ENCODE peak calls at places on chromosomes 1 and 21, in nine cellular contexts. Q is adrenal gland, E is endothelial cell of umbilical vein, Y is breast epithelium, J is K562, Z is HCT116, K is gastrocnemius medialis, P is body of pancreas, R is prostate gland. S is an unnamed sample. For H3K36me3, the result is how much of the 10 kb centered on the place peaks cover.

GRCh38 chr1:78426398-78426797 is 64.4 kb upstream of the PTGFR start:
- DNase-seq in Q (no peak), E (no peak), Y (no peak), J (no peak), Z (no peak), K (no peak), P (no peak), R (no peak), S (no peak)

GRCh38 chr1:5757177-5757820 is 234.9 kb downstream of the NPHP4 start:
- DNase-seq in Q (no peak), E (no peak), Y (no peak), J (no peak), Z (no peak), K (no peak), P (no peak), R (no peak), S (no peak)

GRCh38 chr1:201565771-201566528 is 27.0 kb downstream of the NAV1 start:
- DNase-seq in Q (no peak), E (no peak), Y (no peak), J (no peak), Z (no peak), K (no peak), P (no peak), R (no peak), S (no peak)

GRCh38 chr1:39895096-39895495 is 6.6 kb downstream of the MYCL start:
- DNase-seq in Q (no peak), E (no peak), Y (peak), J (no peak), Z (no peak), K (no peak), P (no peak), R (peak), S (no peak)

GRCh38 chr21:33418686-33419085 is 15.5 kb downstream of the IFNGR2 start:
- DNase-seq in Q (peak), E (peak), Y (peak), J (no peak), Z (no peak), K (peak), P (no peak), R (peak), S (peak)

GRCh38 chr1:150015733-150016132 is 5.2 kb upstream of the OTUD7B start:
- DNase-seq in Q (no peak), E (no peak), Y (peak), J (no peak), Z (no peak), K (no peak), P (no peak), R (no peak), S (no peak)

GRCh38 chr1:47023268-47024137 is at the start of gene CYP4X1:
- DNase-seq in Q (peak), E (peak), Y (no peak), J (no peak), Z (no peak), K (peak), P (peak), R (peak), S (peak)

GRCh38 chr1:56032276-56032675 is 547.1 kb downstream of the PLPP3 start:
- DNase-seq in Q (no peak), E (no peak), Y (no peak), J (no peak), Z (no peak), K (no peak), P (no peak), R (no peak), S (no peak)

GRCh38 chr21:26067836-26068401 is 102.7 kb downstream of the APP start:
- DNase-seq in Q (no peak), E (peak), Y (no peak), J (no peak), Z (no peak), K (no peak), P (no peak), R (no peak), S (no peak)

DNA sequence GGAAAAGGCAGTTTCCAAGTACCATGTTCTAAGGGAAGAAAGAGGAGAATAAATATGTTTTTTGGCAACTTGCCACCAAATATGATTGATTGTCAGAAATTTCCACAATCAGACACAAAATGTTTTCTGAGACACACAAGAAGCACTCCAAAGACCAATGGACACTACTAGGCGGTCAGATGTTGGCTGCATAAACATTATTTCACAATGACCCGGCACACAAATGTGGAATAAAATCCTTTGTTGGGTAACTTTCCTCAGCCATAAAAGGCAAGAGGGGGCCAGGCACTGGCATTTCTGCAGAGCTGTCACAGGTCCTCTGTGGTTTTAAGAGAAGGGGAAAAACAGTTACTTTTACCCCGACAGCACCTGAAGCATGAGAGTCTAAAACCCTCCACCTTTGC is 12.9 kb upstream of the CPLANE2 start:
- DNase-seq in Q (peak), E (peak), Y (peak), J (no peak), Z (no peak), K (peak), P (no peak), R (peak), S (no peak)
- TF ChIP-seq POLR2A in Q (no peak), E (no peak), Y (no peak), J (no peak), Z (no peak), K (peak), P (no peak), R (no peak), S (no peak)

GRCh38 chr1:153640873-153641272 is 7.0 kb downstream of the CHTOP start:
- DNase-seq in Q (no peak), E (no peak), Y (no peak), J (no peak), Z (no peak), K (no peak), P (no peak), R (no peak), S (no peak)

GRCh38 chr1:153639280-153639679 is 5.4 kb downstream of the CHTOP start:
- DNase-seq in Q (no peak), E (no peak), Y (no peak), J (no peak), Z (no peak), K (peak), P (no peak), R (no peak), S (no peak)

GRCh38 chr1:153643100-153643499 is 9.2 kb downstream of the CHTOP start:
- DNase-seq in Q (no peak), E (no peak), Y (no peak), J (no peak), Z (no peak), K (no peak), P (no peak), R (no peak), S (no peak)

GRCh38 chr1:153643825-153644224 is 10.0 kb downstream of the CHTOP start:
- DNase-seq in Q (no peak), E (no peak), Y (no peak), J (no peak), Z (no peak), K (no peak), P (no peak), R (no peak), S (no peak)

DNA sequence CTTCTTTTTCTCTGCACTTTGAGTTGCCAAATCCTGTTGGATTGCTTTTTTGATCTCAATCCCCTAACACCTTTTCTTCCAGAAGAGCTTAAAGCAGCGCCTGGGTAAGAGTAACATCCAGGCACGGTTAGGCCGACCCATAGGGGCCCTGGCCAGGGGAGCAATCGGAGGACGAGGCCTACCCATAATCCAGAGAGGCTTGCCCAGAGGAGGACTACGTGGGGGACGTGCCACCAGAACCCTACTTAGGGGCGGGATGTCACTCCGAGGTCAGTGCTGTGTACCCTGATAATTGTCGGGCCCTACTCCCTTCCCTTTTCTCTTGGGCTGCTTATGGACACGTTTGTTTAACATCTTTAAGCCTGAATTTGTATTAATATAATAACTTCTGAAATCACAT is 8.3 kb downstream of the CHTOP start:
- DNase-seq in Q (no peak), E (no peak), Y (no peak), J (no peak), Z (no peak), K (no peak), P (no peak), R (no peak), S (no peak)
- H3K36me3 ChIP-seq in Q (half or more), E (half or more), Y (under half), J (half or more), Z (half or more), K (half or more), P (under half), R (under half), S (half or more)

GRCh38 chr1:173414136-173414535 is 63.0 kb upstream of the PRDX6 start:
- DNase-seq in Q (no peak), E (no peak), Y (no peak), J (no peak), Z (no peak), K (no peak), P (no peak), R (no peak), S (no peak)
- TF ChIP-seq POLR2A in Q (no peak), E (no peak), Y (no peak), J (no peak), Z (no peak), K (no peak), P (no peak), R (no peak), S (no peak)

DNA sequence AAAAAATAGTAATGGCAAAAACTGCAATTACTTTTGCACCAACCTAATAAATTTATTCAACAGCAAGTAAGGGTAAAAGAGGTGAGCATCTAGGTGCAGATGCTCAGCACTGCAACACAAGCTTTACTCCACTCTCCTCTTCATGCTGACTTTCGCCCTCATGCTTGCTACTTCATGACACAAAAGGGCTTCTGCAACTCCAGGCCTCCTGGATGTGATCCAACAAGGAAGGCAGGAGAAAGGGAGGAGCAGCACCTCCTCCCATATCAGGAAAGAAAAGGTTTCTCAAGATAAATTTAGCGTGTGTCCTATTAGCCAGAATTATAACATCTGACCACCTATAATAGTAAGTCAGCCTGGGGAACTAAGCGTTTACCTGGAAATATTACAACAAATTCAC is 11.6 kb downstream of the SYF2 start:
- DNase-seq in Q (no peak), E (no peak), Y (no peak), J (no peak), Z (no peak), K (no peak), P (no peak), R (no peak), S (no peak)
- H3K36me3 ChIP-seq in Q (half or more), E (under half), Y (under half), J (under half), Z (under half), K (half or more), P (under half), R (under half), S (half or more)

GRCh38 chr1:208576425-208576824 is 332.2 kb upstream of the PLXNA2 start:
- DNase-seq in Q (no peak), E (no peak), Y (no peak), J (no peak), Z (no peak), K (no peak), P (no peak), R (no peak), S (no peak)
- TF ChIP-seq POLR2A in Q (no peak), E (no peak), Y (no peak), J (no peak), Z (no peak), K (no peak), P (no peak), R (no peak), S (no peak)

S was measured in heart left ventricle.